ENCODE peak calls at places on chromosomes 16 and 17, in four cellular contexts. One of them, this sample, is unnamed. For H3K27me3, the result is how much of the 10 kb centered on the place peaks cover.

GRCh38 chr17:74677558-74678466 is 34.9 kb downstream of the CD300LF start:
- DNase-seq in body of pancreas: no peak
- DNase-seq in tibial artery: no peak
- DNase-seq in fibroblast of lung: peak
- DNase-seq in this sample: peak

GRCh38 chr17:3613139-3613538 is 3.9 kb upstream of the TRPV1 start:
- DNase-seq in body of pancreas: no peak
- DNase-seq in tibial artery: no peak
- DNase-seq in fibroblast of lung: no peak
- DNase-seq in this sample: no peak

GRCh38 chr17:29342148-29342765 is 47.9 kb upstream of the TAOK1 start:
- DNase-seq in body of pancreas: no peak
- DNase-seq in tibial artery: no peak
- DNase-seq in fibroblast of lung: no peak
- DNase-seq in this sample: no peak

GRCh38 chr17:65227637-65228036 is 90.5 kb downstream of the RGS9 start:
- DNase-seq in body of pancreas: no peak
- DNase-seq in tibial artery: no peak
- DNase-seq in fibroblast of lung: no peak
- DNase-seq in this sample: no peak

GRCh38 chr17:30520882-30521281 is 43.7 kb downstream of the GOSR1 start:
- DNase-seq in body of pancreas: no peak
- DNase-seq in tibial artery: no peak
- DNase-seq in fibroblast of lung: peak
- DNase-seq in this sample: no peak

GRCh38 chr17:8964801-8965393 is 610 bp downstream of the PIK3R5 start:
- DNase-seq in body of pancreas: peak
- DNase-seq in tibial artery: no peak
- DNase-seq in fibroblast of lung: no peak
- DNase-seq in this sample: peak

GRCh38 chr16:74064120-74064735 is 232.4 kb upstream of the PSMD7 start:
- DNase-seq in body of pancreas: no peak
- DNase-seq in tibial artery: no peak
- DNase-seq in fibroblast of lung: no peak
- DNase-seq in this sample: no peak

GRCh38 chr16:75946058-75946457 is 219.8 kb upstream of the CPHXL start:
- DNase-seq in body of pancreas: peak
- DNase-seq in tibial artery: no peak
- DNase-seq in fibroblast of lung: no peak
- DNase-seq in this sample: no peak

GRCh38 chr16:88405325-88406060 is 22.7 kb downstream of the ZNF469 start:
- DNase-seq in body of pancreas: no peak
- DNase-seq in tibial artery: peak
- DNase-seq in fibroblast of lung: peak
- DNase-seq in this sample: no peak

GRCh38 chr17:36707904-36708303 is 106.5 kb downstream of the MRM1 start:
- DNase-seq in body of pancreas: no peak
- DNase-seq in tibial artery: no peak
- DNase-seq in fibroblast of lung: no peak
- DNase-seq in this sample: no peak

GRCh38 chr16:4137438-4137837 is 21.2 kb upstream of the ADCY9 start:
- DNase-seq in body of pancreas: no peak
- DNase-seq in tibial artery: no peak
- DNase-seq in fibroblast of lung: no peak
- DNase-seq in this sample: no peak

GRCh38 chr16:14420721-14421488 is 209.2 kb downstream of the PARN start:
- DNase-seq in body of pancreas: no peak
- DNase-seq in tibial artery: no peak
- DNase-seq in fibroblast of lung: no peak
- DNase-seq in this sample: peak

GRCh38 chr16:17451835-17452234 is 18.9 kb downstream of the XYLT1 start:
- DNase-seq in body of pancreas: peak
- DNase-seq in tibial artery: peak
- DNase-seq in fibroblast of lung: no peak
- DNase-seq in this sample: no peak

GRCh38 chr17:75876190-75876937 is 2.0 kb downstream of the TRIM47 start:
- DNase-seq in body of pancreas: peak
- DNase-seq in tibial artery: peak
- DNase-seq in fibroblast of lung: no peak
- DNase-seq in this sample: peak

GRCh38 chr17:34081269-34081668 is 173.8 kb upstream of the CCL2 start:
- DNase-seq in body of pancreas: no peak
- DNase-seq in tibial artery: no peak
- DNase-seq in fibroblast of lung: no peak
- DNase-seq in this sample: no peak

GRCh38 chr17:76063880-76064546 is 8.3 kb downstream of the SRP68 start:
- DNase-seq in body of pancreas: no peak
- DNase-seq in tibial artery: no peak
- DNase-seq in fibroblast of lung: no peak
- DNase-seq in this sample: no peak

GRCh38 chr17:45237686-45238085 is 16.0 kb downstream of the FMNL1 start:
- DNase-seq in body of pancreas: no peak
- DNase-seq in tibial artery: no peak
- DNase-seq in fibroblast of lung: no peak
- DNase-seq in this sample: no peak

GRCh38 chr16:51940183-51940582 is 606.8 kb downstream of the TOX3 start:
- DNase-seq in body of pancreas: no peak
- DNase-seq in tibial artery: no peak
- DNase-seq in fibroblast of lung: no peak
- DNase-seq in this sample: no peak

GRCh38 chr16:51937771-51938170 is 609.2 kb downstream of the TOX3 start:
- DNase-seq in body of pancreas: no peak
- DNase-seq in tibial artery: no peak
- DNase-seq in fibroblast of lung: no peak
- DNase-seq in this sample: no peak

GRCh38 chr16:51938861-51939260 is 608.1 kb downstream of the TOX3 start:
- DNase-seq in body of pancreas: no peak
- DNase-seq in tibial artery: no peak
- DNase-seq in fibroblast of lung: no peak
- DNase-seq in this sample: no peak

GRCh38 chr16:51941412-51941811 is 605.5 kb downstream of the TOX3 start:
- DNase-seq in body of pancreas: no peak
- DNase-seq in tibial artery: no peak
- DNase-seq in fibroblast of lung: no peak
- DNase-seq in this sample: no peak

DNA sequence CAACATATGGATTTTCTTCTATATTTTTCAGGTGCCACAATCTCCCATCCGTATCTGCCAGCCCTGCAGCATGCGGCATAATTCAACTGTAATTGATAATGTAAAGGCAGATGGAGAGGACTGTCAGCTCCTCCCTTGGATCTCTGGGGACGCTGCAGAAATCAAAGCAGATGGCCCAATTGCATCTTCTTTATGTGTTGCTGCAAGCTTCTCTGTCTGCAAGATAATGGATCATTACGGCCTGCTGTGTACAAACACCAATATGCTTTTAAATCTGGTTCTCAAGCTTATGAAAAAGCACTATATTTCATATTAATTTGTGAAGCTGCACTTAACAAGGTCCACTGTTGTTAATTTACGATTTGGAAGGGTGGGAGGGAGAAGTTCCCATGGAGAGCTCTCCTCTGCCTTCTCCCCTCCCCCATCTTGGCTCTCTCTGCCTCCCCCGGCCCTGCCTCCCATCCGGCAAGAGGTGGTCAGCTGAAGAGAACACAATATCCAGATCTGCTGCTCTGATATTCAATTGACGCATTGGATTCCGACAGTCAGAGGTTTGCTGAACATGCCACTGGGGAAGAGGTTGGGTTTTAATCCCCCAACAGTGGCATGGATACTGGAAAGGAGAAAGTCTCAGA is 607.5 kb downstream of the TOX3 start:
- DNase-seq in body of pancreas: no peak
- DNase-seq in tibial artery: no peak
- DNase-seq in fibroblast of lung: no peak
- DNase-seq in this sample: no peak
- H3K27me3 ChIP-seq in body of pancreas: under half
- H3K27me3 ChIP-seq in tibial artery: under half
- H3K27me3 ChIP-seq in fibroblast of lung: under half
- H3K27me3 ChIP-seq in this sample: under half

GRCh38 chr17:48633266-48633816 is 7.2 kb upstream of the HOXB9 start:
- DNase-seq in body of pancreas: no peak
- DNase-seq in tibial artery: no peak
- DNase-seq in fibroblast of lung: no peak
- DNase-seq in this sample: no peak
- H3K27me3 ChIP-seq in body of pancreas: under half
- H3K27me3 ChIP-seq in tibial artery: under half
- H3K27me3 ChIP-seq in fibroblast of lung: half or more
- H3K27me3 ChIP-seq in this sample: under half

DNA sequence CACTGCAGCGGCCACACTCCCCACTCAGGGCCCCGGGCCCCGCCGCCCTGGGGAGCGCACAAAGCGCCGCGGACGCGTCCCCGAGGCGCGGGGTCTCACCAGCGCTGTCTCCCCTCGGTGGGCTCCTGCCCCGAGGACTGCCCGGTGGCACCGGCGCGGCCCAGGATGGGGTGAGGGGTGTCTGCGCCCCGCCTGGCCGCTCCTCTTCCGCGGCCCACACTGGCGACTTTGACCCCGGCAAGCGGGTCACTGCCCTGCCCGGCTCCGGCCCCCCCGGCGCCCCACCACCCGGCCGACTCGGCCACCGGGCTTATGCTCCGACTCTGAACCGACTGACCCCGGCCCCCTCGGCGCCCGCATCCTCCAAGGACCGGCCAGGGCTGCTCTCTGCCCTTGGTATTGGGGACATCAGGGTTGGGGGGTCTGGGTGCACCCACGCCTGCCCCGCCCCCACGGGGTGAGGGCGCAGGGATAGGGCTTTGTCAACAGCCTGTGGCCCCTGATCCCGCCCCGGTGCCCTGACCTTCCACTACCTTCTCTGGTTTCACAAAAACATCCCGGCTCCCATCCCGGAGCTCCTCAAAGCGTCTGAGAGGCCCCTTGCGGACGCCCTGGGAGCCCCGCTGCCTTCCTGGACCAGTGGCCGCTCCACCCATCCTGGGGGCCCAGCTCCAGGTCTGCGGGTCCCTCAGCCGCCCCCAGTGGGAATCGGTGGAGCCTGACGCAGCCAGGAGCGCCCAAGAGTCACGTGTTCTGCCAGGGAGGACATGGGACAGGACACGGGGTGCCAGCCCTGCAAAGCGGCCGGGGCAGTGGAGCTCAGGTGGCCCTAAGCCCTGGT is 829 bp downstream of the GCGR start:
- DNase-seq in body of pancreas: no peak
- DNase-seq in tibial artery: no peak
- DNase-seq in fibroblast of lung: no peak
- DNase-seq in this sample: peak
- H3K27me3 ChIP-seq in body of pancreas: under half
- H3K27me3 ChIP-seq in tibial artery: under half
- H3K27me3 ChIP-seq in fibroblast of lung: half or more
- H3K27me3 ChIP-seq in this sample: under half

DNA sequence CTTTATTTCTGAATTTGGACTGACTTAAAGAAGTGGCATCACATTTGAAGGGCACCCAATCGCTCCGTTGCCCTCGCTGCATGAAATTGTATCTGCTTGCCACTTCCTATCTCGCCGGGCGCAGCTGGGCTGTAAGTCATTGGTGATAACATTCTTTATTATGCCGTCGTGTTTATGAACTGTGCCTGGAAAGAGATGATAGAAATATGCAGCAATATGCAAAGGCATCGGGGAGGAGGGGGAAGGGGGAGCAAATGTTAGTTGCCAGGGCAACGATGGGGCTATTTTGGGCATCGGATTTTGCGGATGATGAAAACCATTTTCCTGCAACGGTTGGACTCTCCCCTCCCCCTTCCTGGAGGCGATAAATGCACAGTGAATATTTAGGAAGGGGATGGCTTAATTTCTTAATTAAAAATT is 386.9 kb upstream of the TNRC6C start:
- DNase-seq in body of pancreas: no peak
- DNase-seq in tibial artery: peak
- DNase-seq in fibroblast of lung: peak
- DNase-seq in this sample: no peak
- H3K27me3 ChIP-seq in body of pancreas: under half
- H3K27me3 ChIP-seq in tibial artery: under half
- H3K27me3 ChIP-seq in fibroblast of lung: under half
- H3K27me3 ChIP-seq in this sample: under half

DNA sequence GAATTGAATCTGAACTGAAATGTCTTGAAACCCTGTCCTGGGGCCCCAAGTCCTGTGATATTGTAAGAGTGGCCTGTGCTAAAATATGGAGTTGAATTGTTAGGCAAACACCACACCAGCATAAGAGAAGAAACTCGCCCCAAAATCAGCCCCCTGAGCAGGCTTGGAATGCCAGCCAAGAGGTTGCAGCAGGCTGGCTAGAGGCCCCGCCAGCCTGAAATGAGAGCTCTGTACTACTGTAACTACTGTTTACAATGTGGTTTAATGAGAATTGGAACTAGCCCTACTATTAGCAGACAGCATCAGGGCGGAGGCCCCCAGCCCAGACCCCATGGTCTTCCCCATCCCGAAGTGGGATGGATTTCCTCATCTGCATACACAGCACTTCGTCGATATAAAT is 23.7 kb downstream of the FBXO39 start:
- DNase-seq in body of pancreas: no peak
- DNase-seq in tibial artery: no peak
- DNase-seq in fibroblast of lung: no peak
- DNase-seq in this sample: no peak
- H3K27me3 ChIP-seq in body of pancreas: under half
- H3K27me3 ChIP-seq in tibial artery: under half
- H3K27me3 ChIP-seq in fibroblast of lung: under half
- H3K27me3 ChIP-seq in this sample: under half

DNA sequence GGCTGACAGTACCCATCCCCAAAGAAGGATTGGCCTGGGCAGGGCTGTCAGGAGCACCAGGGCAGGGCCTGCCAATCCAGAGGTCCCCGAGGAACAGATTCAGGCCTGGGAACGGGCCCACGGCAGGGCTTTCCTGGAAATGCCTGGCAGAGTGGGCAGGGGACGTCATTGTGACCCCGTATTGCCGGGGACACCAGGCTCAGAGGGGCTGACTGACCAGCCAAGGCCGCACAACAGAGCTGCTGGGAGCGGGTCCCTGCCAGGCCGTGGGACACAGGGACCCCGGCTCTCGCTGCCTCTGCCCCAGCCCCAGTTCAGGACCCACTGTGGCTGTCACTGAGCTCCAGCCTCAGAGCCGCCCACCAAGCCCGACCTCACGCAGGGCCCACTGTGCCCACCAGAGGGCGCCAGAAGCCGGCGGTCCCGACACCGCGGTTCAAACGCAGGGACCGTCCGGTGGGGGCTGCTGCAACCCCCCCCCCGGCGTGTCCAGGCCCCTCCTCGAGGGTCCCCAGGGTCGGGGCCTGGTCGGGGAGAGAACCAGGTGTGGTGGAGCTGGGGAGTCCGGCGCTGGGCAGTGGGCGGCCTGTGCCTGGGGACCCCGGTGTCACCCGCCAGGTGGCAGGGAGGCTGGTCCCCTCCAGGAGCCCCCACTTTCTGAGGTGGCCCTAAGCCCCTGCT is 15.2 kb upstream of the SSTR5 start:
- DNase-seq in body of pancreas: peak
- DNase-seq in tibial artery: no peak
- DNase-seq in fibroblast of lung: no peak
- DNase-seq in this sample: no peak
- H3K27me3 ChIP-seq in body of pancreas: under half
- H3K27me3 ChIP-seq in tibial artery: under half
- H3K27me3 ChIP-seq in fibroblast of lung: under half
- H3K27me3 ChIP-seq in this sample: under half

This sample was measured in right lobe of liver.